ENCODE peak calls at places on chromosomes 3 and 15, in eight cellular contexts. F is A549, B is endothelial cell of umbilical vein, N is IMR-90, D is spleen, T is uterus, A is testis, V is transverse colon. I is an unnamed sample.

GRCh38 chr15:60397772-60398445 is at the start of gene ANXA2:
- DNase-seq in F (peak), B (peak), N (peak), D (peak), T (peak), A (peak), V (peak), I (peak)

GRCh38 chr15:90101130-90101968 is 919 bp downstream of the IDH2 start:
- DNase-seq in F (no peak), B (peak), N (no peak), D (peak), T (peak), A (peak), V (peak), I (no peak)

GRCh38 chr15:100278596-100279380 is 63.0 kb downstream of the ADAMTS17 start:
- DNase-seq in F (no peak), B (no peak), N (no peak), D (no peak), T (no peak), A (no peak), V (no peak), I (no peak)

GRCh38 chr3:71926242-71926560 is 141.3 kb upstream of the PROK2 start:
- DNase-seq in F (peak), B (no peak), N (peak), D (no peak), T (peak), A (no peak), V (peak), I (no peak)

GRCh38 chr15:89054873-89055272 is 33.4 kb upstream of the ABHD2 start:
- DNase-seq in F (no peak), B (no peak), N (no peak), D (no peak), T (no peak), A (no peak), V (no peak), I (no peak)

GRCh38 chr3:32392530-32393302 is 1.1 kb downstream of the CMTM7 start:
- DNase-seq in F (peak), B (peak), N (peak), D (no peak), T (peak), A (peak), V (peak), I (no peak)

GRCh38 chr3:94453864-94454263 is 391.0 kb downstream of the NSUN3 start:
- DNase-seq in F (no peak), B (no peak), N (no peak), D (no peak), T (no peak), A (no peak), V (no peak), I (no peak)

GRCh38 chr3:14505001-14505802 is 34.9 kb downstream of the GRIP2 start:
- DNase-seq in F (no peak), B (no peak), N (no peak), D (peak), T (peak), A (no peak), V (no peak), I (no peak)

GRCh38 chr3:66372681-66373350 is 128.0 kb downstream of the LRIG1 start:
- DNase-seq in F (peak), B (peak), N (peak), D (no peak), T (no peak), A (no peak), V (peak), I (no peak)

DNA sequence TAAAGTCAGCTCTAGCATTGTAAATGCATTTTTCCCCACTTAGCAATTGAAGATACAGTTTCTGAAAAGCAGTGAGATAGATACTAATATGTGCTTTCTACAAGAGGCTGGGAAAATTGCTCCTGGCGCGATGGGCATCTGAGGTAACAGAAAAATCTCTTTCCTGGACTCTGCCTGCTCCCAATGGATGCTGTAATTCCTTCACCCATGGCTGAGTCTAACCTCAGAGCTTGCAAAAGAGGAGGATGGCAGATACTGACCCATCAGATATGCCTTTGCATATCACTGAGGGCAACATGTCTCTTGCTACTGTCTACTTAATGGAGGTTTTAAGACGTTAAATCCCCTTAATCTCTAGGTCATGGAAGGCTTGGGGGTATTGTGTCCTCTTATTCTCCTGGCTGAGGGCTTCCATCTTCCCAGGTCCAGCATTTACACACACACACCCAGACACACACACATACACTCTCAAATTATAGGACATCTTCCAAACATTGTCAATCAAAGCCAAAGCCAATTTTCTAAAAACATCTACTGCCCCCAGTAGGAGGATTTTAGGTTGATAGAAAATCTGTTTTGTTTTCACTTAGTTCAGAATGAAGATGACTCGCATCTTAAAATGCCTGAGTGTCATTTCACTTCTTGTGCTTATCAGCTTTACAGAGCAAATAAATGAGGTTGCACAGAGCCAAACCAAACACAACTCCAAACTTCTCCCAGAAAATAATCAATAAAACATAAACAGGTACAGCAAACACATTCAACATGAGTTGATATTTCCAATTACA is 2.4 kb downstream of the TRPM1 start:
- DNase-seq in F (no peak), B (peak), N (no peak), D (no peak), T (no peak), A (no peak), V (no peak), I (no peak)
- TF ChIP-seq POLR2A in F (no peak), B (no peak), N (no peak), D (no peak), T (no peak), A (no peak), V (no peak), I (no peak)

GRCh38 chr3:52522651-52523251 is 10.9 kb downstream of the NT5DC2 start:
- DNase-seq in F (no peak), B (no peak), N (no peak), D (peak), T (no peak), A (no peak), V (no peak), I (no peak)

GRCh38 chr3:52524752-52525661 is 8.7 kb downstream of the NT5DC2 start:
- DNase-seq in F (no peak), B (peak), N (no peak), D (peak), T (peak), A (no peak), V (no peak), I (no peak)

GRCh38 chr3:52524258-52524751 is 9.4 kb downstream of the NT5DC2 start:
- DNase-seq in F (no peak), B (no peak), N (no peak), D (peak), T (no peak), A (no peak), V (no peak), I (no peak)

GRCh38 chr3:52521881-52522650 is 11.6 kb downstream of the NT5DC2 start:
- DNase-seq in F (no peak), B (no peak), N (no peak), D (peak), T (no peak), A (no peak), V (no peak), I (no peak)

DNA sequence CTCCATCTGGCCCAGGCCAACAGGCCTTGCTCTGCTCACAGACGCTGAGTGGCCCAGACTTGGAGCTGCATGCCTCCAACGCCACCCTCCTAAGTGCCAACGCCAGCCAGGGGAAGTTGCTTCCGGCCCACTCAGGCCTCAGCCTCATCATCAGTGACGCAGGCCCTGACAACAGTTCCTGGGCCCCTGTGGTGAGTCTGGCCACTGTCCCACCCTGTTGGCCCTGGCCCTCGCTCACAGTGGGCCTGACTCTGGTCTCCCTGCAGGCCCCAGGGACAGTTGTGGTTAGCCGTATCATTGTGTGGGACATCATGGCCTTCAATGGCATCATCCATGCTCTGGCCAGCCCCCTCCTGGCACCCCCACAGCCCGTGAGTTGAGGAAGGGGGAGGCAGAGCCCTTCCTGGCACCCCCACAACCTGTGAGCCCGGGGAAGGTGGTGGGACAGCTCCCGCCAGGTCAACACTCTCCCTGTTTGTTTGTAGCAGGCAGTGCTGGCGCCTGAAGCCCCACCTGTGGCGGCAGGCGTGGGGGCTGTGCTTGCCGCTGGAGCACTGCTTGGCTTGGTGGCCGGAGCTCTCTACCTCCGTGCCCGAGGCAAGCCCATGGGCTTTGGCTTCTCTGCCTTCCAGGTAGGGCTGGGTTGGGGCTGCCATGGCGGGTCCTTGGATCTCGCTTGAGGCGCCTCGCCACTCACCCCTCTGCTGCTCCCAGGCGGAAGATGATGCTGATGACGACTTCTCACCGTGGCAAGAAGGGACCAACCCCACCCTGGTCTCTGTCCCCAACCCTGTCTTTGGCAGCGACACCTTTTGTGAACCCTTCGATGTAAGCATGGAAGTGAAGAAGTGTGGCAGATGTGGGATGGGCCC is 10.0 kb downstream of the NT5DC2 start:
- DNase-seq in F (no peak), B (no peak), N (no peak), D (peak), T (no peak), A (no peak), V (no peak), I (no peak)
- TF ChIP-seq POLR2A in F (no peak), B (no peak), N (no peak), D (no peak), T (no peak), A (no peak), V (no peak), I (no peak)

DNA sequence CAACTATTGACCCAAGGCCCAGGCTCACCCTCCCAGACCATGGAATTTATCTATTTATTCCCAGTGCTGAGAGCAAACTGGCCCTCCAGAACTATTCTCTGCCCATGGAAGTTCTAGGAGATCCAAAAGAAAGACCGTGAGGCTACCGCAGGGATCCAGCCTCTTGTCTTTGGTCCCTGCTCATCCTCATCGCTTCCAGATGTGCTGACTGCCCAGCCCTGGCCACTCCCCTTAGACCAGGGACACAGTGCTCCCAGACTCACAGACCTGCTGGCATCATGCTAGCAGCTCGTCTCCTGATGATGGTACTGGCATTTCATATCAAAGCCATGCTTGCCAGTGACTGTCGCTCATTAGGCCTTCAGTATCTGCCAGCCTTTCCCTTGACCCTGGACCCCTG is 405.7 kb upstream of the PPP2R3A start:
- DNase-seq in F (no peak), B (no peak), N (no peak), D (no peak), T (no peak), A (no peak), V (no peak), I (no peak)
- TF ChIP-seq POLR2A in F (no peak), B (no peak), N (no peak), D (no peak), T (no peak), A (no peak), V (no peak), I (no peak)

GRCh38 chr3:128910006-128910405 is 30.6 kb downstream of the ACAD9 start:
- DNase-seq in F (no peak), B (no peak), N (no peak), D (no peak), T (no peak), A (no peak), V (no peak), I (no peak)
- TF ChIP-seq POLR2A in F (no peak), B (no peak), N (no peak), D (no peak), T (no peak), A (no peak), V (no peak), I (no peak)

DNA sequence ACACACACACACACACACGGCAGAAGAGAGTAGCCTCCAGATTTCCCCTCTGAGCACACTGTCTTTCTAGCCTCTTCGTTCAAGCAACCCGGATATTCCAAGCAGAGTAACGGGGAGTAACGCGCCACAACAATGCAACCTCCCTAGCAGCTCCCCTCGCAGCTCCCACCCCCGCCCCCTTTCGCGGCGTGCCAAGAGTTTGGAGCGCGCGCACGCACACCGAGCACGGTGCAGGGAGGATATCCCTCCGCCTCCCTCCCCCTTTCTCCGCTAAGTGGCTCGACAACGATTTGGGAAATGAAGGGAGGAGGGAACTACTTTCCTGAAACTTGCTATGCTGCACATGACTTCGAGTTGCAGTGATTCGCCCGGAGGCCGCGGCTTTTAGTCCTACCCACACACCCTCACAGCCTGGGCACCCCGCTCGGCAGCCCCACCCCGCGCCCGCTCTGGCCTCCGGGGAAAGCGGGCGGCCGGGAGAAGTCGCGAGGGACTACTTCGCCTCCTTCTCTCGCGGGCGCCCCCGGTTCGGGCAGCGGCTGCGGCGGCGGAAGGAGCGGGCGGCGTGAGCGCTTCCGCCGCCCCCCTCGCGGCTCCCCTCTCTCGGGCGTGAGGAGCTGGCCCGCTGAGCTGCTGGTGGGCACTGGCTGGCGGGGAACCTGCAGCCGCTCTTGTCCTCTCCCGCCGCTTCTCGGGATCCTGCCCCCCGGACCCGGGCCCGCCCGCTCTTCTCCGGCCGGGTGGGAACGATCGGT is 733 bp upstream of the SPRED1 start:
- DNase-seq in F (peak), B (peak), N (peak), D (peak), T (peak), A (peak), V (peak), I (peak)
- TF ChIP-seq POLR2A in F (peak), B (no peak), N (peak), D (peak), T (peak), A (no peak), V (peak), I (no peak)